ENCODE peak calls at places on chromosomes 5 and 9, in six cellular contexts. One of them, this sample, is unnamed.
A peak's percentile ranks its signal among the peaks of the same experiment; 100 is the strongest.

GRCh38 chr9:85171163-85171562 is 501.6 kb downstream of the NTRK2 start:
- DNase-seq in heart left ventricle: no peak
- DNase-seq in AG04450: no peak
- DNase-seq in MCF 10A: no peak
- DNase-seq in hippocampal formation: no peak
- DNase-seq in HT1080: no peak
- DNase-seq in this sample: no peak

GRCh38 chr9:132990781-132991180 is 12.3 kb downstream of the GFI1B start:
- DNase-seq in heart left ventricle: no peak
- DNase-seq in MCF 10A: no peak
- DNase-seq in AG04450: no peak
- DNase-seq in hippocampal formation: no peak
- DNase-seq in HT1080: no peak
- DNase-seq in this sample: no peak

GRCh38 chr5:32785639-32786216 is 74.6 kb downstream of the NPR3 start:
- DNase-seq in HT1080: peak; percentile 84
- DNase-seq in heart left ventricle: no peak
- DNase-seq in MCF 10A: peak; percentile 91
- DNase-seq in AG04450: no peak
- DNase-seq in hippocampal formation: no peak
- DNase-seq in this sample: no peak

GRCh38 chr5:130110333-130110732 is 206.1 kb downstream of the CHSY3 start:
- DNase-seq in heart left ventricle: no peak
- DNase-seq in MCF 10A: no peak
- DNase-seq in hippocampal formation: no peak
- DNase-seq in HT1080: no peak
- DNase-seq in AG04450: no peak
- DNase-seq in this sample: no peak

GRCh38 chr9:70410368-70410767 is 4.1 kb downstream of the KLF9 start:
- DNase-seq in HT1080: peak; percentile 68
- DNase-seq in MCF 10A: no peak
- DNase-seq in hippocampal formation: peak; percentile 10
- DNase-seq in AG04450: no peak
- DNase-seq in heart left ventricle: no peak
- DNase-seq in this sample: peak; percentile 54

GRCh38 chr5:33738967-33739366 is 152.8 kb downstream of the ADAMTS12 start:
- DNase-seq in MCF 10A: no peak
- DNase-seq in HT1080: no peak
- DNase-seq in heart left ventricle: no peak
- DNase-seq in AG04450: no peak
- DNase-seq in hippocampal formation: no peak
- DNase-seq in this sample: no peak

GRCh38 chr5:9209846-9210547 is 335.9 kb downstream of the SEMA5A start:
- DNase-seq in heart left ventricle: no peak
- DNase-seq in HT1080: peak; percentile 47
- DNase-seq in MCF 10A: peak; percentile 46
- DNase-seq in hippocampal formation: no peak
- DNase-seq in AG04450: no peak
- DNase-seq in this sample: no peak

GRCh38 chr5:55427157-55427556 is 107.6 kb downstream of the PLPP1 start:
- DNase-seq in HT1080: no peak
- DNase-seq in MCF 10A: no peak
- DNase-seq in AG04450: peak; percentile 55
- DNase-seq in heart left ventricle: peak; percentile 60
- DNase-seq in hippocampal formation: no peak
- DNase-seq in this sample: no peak

GRCh38 chr5:67267522-67268232 is 71.1 kb upstream of the CD180 start:
- DNase-seq in heart left ventricle: peak; percentile 44
- DNase-seq in HT1080: no peak
- DNase-seq in MCF 10A: no peak
- DNase-seq in hippocampal formation: peak; percentile 65
- DNase-seq in AG04450: no peak
- DNase-seq in this sample: no peak

GRCh38 chr5:140251527-140251973 is 51.4 kb downstream of the PFDN1 start:
- DNase-seq in HT1080: peak; percentile 100
- DNase-seq in heart left ventricle: no peak
- DNase-seq in hippocampal formation: no peak
- DNase-seq in MCF 10A: peak; percentile 70
- DNase-seq in AG04450: no peak
- DNase-seq in this sample: no peak

GRCh38 chr5:168798065-168799023 is 219.2 kb upstream of the PANK3 start:
- DNase-seq in HT1080: peak; percentile 67
- DNase-seq in hippocampal formation: no peak
- DNase-seq in AG04450: no peak
- DNase-seq in MCF 10A: no peak
- DNase-seq in heart left ventricle: no peak
- DNase-seq in this sample: no peak

GRCh38 chr9:134690946-134691694 is 49.5 kb downstream of the COL5A1 start:
- DNase-seq in MCF 10A: no peak
- DNase-seq in heart left ventricle: peak; percentile 75
- DNase-seq in HT1080: no peak
- DNase-seq in AG04450: no peak
- DNase-seq in hippocampal formation: no peak
- DNase-seq in this sample: no peak

GRCh38 chr5:75694781-75695180 is 22.5 kb downstream of the POC5 start:
- DNase-seq in AG04450: no peak
- DNase-seq in hippocampal formation: no peak
- DNase-seq in heart left ventricle: no peak
- DNase-seq in MCF 10A: no peak
- DNase-seq in HT1080: no peak
- DNase-seq in this sample: no peak

GRCh38 chr5:24353606-24354005 is 291.2 kb downstream of the CDH10 start:
- DNase-seq in HT1080: no peak
- DNase-seq in hippocampal formation: no peak
- DNase-seq in AG04450: no peak
- DNase-seq in heart left ventricle: no peak
- DNase-seq in MCF 10A: no peak
- DNase-seq in this sample: no peak

GRCh38 chr5:124040799-124041198 is 528.8 kb downstream of the CSNK1G3 start:
- DNase-seq in AG04450: no peak
- DNase-seq in MCF 10A: no peak
- DNase-seq in HT1080: peak; percentile 16
- DNase-seq in heart left ventricle: no peak
- DNase-seq in hippocampal formation: no peak
- DNase-seq in this sample: no peak

GRCh38 chr9:129097671-129098306 is 12.8 kb downstream of the CRAT start:
- DNase-seq in hippocampal formation: no peak
- DNase-seq in HT1080: no peak
- DNase-seq in AG04450: no peak
- DNase-seq in heart left ventricle: no peak
- DNase-seq in MCF 10A: no peak
- DNase-seq in this sample: no peak

GRCh38 chr9:88458716-88459115 is 70.5 kb downstream of the SPIN1 start:
- DNase-seq in hippocampal formation: no peak
- DNase-seq in heart left ventricle: no peak
- DNase-seq in MCF 10A: no peak
- DNase-seq in AG04450: no peak
- DNase-seq in HT1080: no peak
- DNase-seq in this sample: no peak

GRCh38 chr5:38756068-38756467 is 89.7 kb upstream of the OSMR start:
- DNase-seq in AG04450: no peak
- DNase-seq in HT1080: no peak
- DNase-seq in heart left ventricle: no peak
- DNase-seq in MCF 10A: no peak
- DNase-seq in hippocampal formation: no peak
- DNase-seq in this sample: no peak

GRCh38 chr5:179258922-179259730 is 86.1 kb downstream of the ADAMTS2 start:
- DNase-seq in AG04450: no peak
- DNase-seq in heart left ventricle: no peak
- DNase-seq in HT1080: peak; percentile 61
- DNase-seq in hippocampal formation: no peak
- DNase-seq in MCF 10A: peak; percentile 45
- DNase-seq in this sample: peak; percentile 68

GRCh38 chr5:12934722-12935121 is 1009.8 kb downstream of the DNAH5 start:
- DNase-seq in HT1080: peak; percentile 76
- DNase-seq in heart left ventricle: no peak
- DNase-seq in hippocampal formation: no peak
- DNase-seq in MCF 10A: peak; percentile 93
- DNase-seq in AG04450: no peak
- DNase-seq in this sample: no peak

GRCh38 chr5:76469656-76470290 is 66.7 kb downstream of the IQGAP2 start:
- DNase-seq in AG04450: no peak
- DNase-seq in heart left ventricle: no peak
- DNase-seq in MCF 10A: peak; percentile 22
- DNase-seq in hippocampal formation: no peak
- DNase-seq in HT1080: no peak
- DNase-seq in this sample: no peak

GRCh38 chr5:179418972-179419371 is 73.7 kb upstream of the ADAMTS2 start:
- DNase-seq in heart left ventricle: no peak
- DNase-seq in MCF 10A: no peak
- DNase-seq in hippocampal formation: no peak
- DNase-seq in AG04450: no peak
- DNase-seq in HT1080: no peak
- DNase-seq in this sample: no peak

GRCh38 chr9:96391021-96391765 is 7.7 kb upstream of the SLC35D2 start:
- DNase-seq in AG04450: no peak
- DNase-seq in heart left ventricle: no peak
- DNase-seq in HT1080: no peak
- DNase-seq in MCF 10A: no peak
- DNase-seq in hippocampal formation: no peak
- DNase-seq in this sample: no peak

GRCh38 chr5:172104801-172105701 is 83.0 kb downstream of the STK10 start:
- DNase-seq in heart left ventricle: no peak
- DNase-seq in hippocampal formation: no peak
- DNase-seq in HT1080: no peak
- DNase-seq in MCF 10A: no peak
- DNase-seq in AG04450: no peak
- DNase-seq in this sample: no peak

GRCh38 chr5:109718632-109719031 is 28.9 kb downstream of the MAN2A1 start:
- DNase-seq in MCF 10A: no peak
- DNase-seq in HT1080: no peak
- DNase-seq in hippocampal formation: no peak
- DNase-seq in heart left ventricle: no peak
- DNase-seq in AG04450: no peak
- DNase-seq in this sample: no peak

GRCh38 chr5:170184007-170184687 is 48.6 kb upstream of the C5orf58 start:
- DNase-seq in heart left ventricle: peak; percentile 54
- DNase-seq in AG04450: no peak
- DNase-seq in hippocampal formation: peak; percentile 45
- DNase-seq in HT1080: peak; percentile 54
- DNase-seq in MCF 10A: peak; percentile 85
- DNase-seq in this sample: peak; percentile 61

GRCh38 chr5:53448851-53449250 is 31.6 kb upstream of the FST start:
- DNase-seq in heart left ventricle: no peak
- DNase-seq in hippocampal formation: no peak
- DNase-seq in AG04450: no peak
- DNase-seq in HT1080: no peak
- DNase-seq in MCF 10A: no peak
- DNase-seq in this sample: no peak

GRCh38 chr5:172830876-172831662 is 3.0 kb upstream of the ERGIC1 start:
- DNase-seq in MCF 10A: peak; percentile 85
- DNase-seq in hippocampal formation: no peak
- DNase-seq in heart left ventricle: no peak
- DNase-seq in AG04450: peak; percentile 74
- DNase-seq in HT1080: peak; percentile 77
- DNase-seq in this sample: no peak

GRCh38 chr5:10856646-10857332 is 95.8 kb upstream of the DAP start:
- DNase-seq in heart left ventricle: peak; percentile 52
- DNase-seq in MCF 10A: peak; percentile 12
- DNase-seq in AG04450: peak; percentile 66
- DNase-seq in hippocampal formation: peak; percentile 60
- DNase-seq in HT1080: peak; percentile 76
- DNase-seq in this sample: peak; percentile 71

GRCh38 chr5:9479361-9479760 is 66.5 kb downstream of the SEMA5A start:
- DNase-seq in AG04450: no peak
- DNase-seq in hippocampal formation: no peak
- DNase-seq in heart left ventricle: no peak
- DNase-seq in MCF 10A: no peak
- DNase-seq in HT1080: peak; percentile 71
- DNase-seq in this sample: no peak

GRCh38 chr9:137376386-137376785 is 46.6 kb downstream of the EXD3 start:
- DNase-seq in heart left ventricle: peak; percentile 7
- DNase-seq in AG04450: no peak
- DNase-seq in MCF 10A: no peak
- DNase-seq in hippocampal formation: no peak
- DNase-seq in HT1080: no peak
- DNase-seq in this sample: no peak

This sample was measured in right atrium auricular region.